ENCODE peak calls at places on chromosomes 5 and 9, in five cellular contexts. One of them, this sample, is unnamed.

GRCh38 chr9:24832307-24832706 is 286.6 kb upstream of the IZUMO3 start:
- DNase-seq in right atrium auricular region: no peak
- DNase-seq in A549: peak
- DNase-seq in brain microvascular endothelial cell: no peak
- DNase-seq in fibroblast of the aortic adventitia: no peak
- DNase-seq in this sample: no peak

GRCh38 chr5:111676496-111676895 is 80.5 kb downstream of the NREP start:
- DNase-seq in right atrium auricular region: no peak
- DNase-seq in A549: no peak
- DNase-seq in brain microvascular endothelial cell: no peak
- DNase-seq in fibroblast of the aortic adventitia: peak
- DNase-seq in this sample: peak

GRCh38 chr5:10757043-10757442 is 4.0 kb downstream of the DAP start:
- DNase-seq in brain microvascular endothelial cell: no peak
- DNase-seq in fibroblast of the aortic adventitia: peak
- DNase-seq in right atrium auricular region: no peak
- DNase-seq in A549: no peak
- DNase-seq in this sample: no peak

GRCh38 chr5:14038341-14038959 is 94.0 kb upstream of the DNAH5 start:
- DNase-seq in brain microvascular endothelial cell: peak
- DNase-seq in fibroblast of the aortic adventitia: peak
- DNase-seq in A549: peak
- DNase-seq in right atrium auricular region: no peak
- DNase-seq in this sample: no peak

GRCh38 chr5:149289307-149289706 is 17.6 kb downstream of the AFAP1L1 start:
- DNase-seq in A549: no peak
- DNase-seq in right atrium auricular region: no peak
- DNase-seq in brain microvascular endothelial cell: no peak
- DNase-seq in fibroblast of the aortic adventitia: no peak
- DNase-seq in this sample: no peak

GRCh38 chr5:24906689-24907088 is 261.9 kb upstream of the CDH10 start:
- DNase-seq in right atrium auricular region: no peak
- DNase-seq in A549: no peak
- DNase-seq in fibroblast of the aortic adventitia: no peak
- DNase-seq in brain microvascular endothelial cell: no peak
- DNase-seq in this sample: no peak

GRCh38 chr5:83219495-83219894 is 142.1 kb downstream of the XRCC4 start:
- DNase-seq in brain microvascular endothelial cell: no peak
- DNase-seq in A549: no peak
- DNase-seq in right atrium auricular region: no peak
- DNase-seq in fibroblast of the aortic adventitia: no peak
- DNase-seq in this sample: no peak

GRCh38 chr5:88474574-88474973 is 205.9 kb upstream of the TMEM161B start:
- DNase-seq in right atrium auricular region: no peak
- DNase-seq in fibroblast of the aortic adventitia: no peak
- DNase-seq in A549: no peak
- DNase-seq in brain microvascular endothelial cell: no peak
- DNase-seq in this sample: no peak

GRCh38 chr9:113454914-113455761 is 8.4 kb upstream of the RGS3 start:
- DNase-seq in brain microvascular endothelial cell: peak
- DNase-seq in right atrium auricular region: peak
- DNase-seq in fibroblast of the aortic adventitia: peak
- DNase-seq in A549: peak
- DNase-seq in this sample: peak

GRCh38 chr5:79297661-79298060 is 61.7 kb downstream of the JMY start:
- DNase-seq in A549: no peak
- DNase-seq in fibroblast of the aortic adventitia: peak
- DNase-seq in brain microvascular endothelial cell: no peak
- DNase-seq in right atrium auricular region: no peak
- DNase-seq in this sample: peak

GRCh38 chr5:160357861-160358411 is 12.5 kb downstream of the C1QTNF2 start:
- DNase-seq in A549: no peak
- DNase-seq in brain microvascular endothelial cell: no peak
- DNase-seq in right atrium auricular region: no peak
- DNase-seq in fibroblast of the aortic adventitia: peak
- DNase-seq in this sample: no peak

GRCh38 chr5:31196309-31196708 is 2.8 kb downstream of the CDH6 start:
- DNase-seq in brain microvascular endothelial cell: peak
- DNase-seq in A549: peak
- DNase-seq in fibroblast of the aortic adventitia: peak
- DNase-seq in right atrium auricular region: no peak
- DNase-seq in this sample: peak

GRCh38 chr9:5388026-5388806 is 48.5 kb upstream of the RLN1 start:
- DNase-seq in brain microvascular endothelial cell: peak
- DNase-seq in fibroblast of the aortic adventitia: no peak
- DNase-seq in A549: no peak
- DNase-seq in right atrium auricular region: no peak
- DNase-seq in this sample: no peak

GRCh38 chr9:127832248-127832647 is 22.2 kb downstream of the ENG start:
- DNase-seq in right atrium auricular region: no peak
- DNase-seq in fibroblast of the aortic adventitia: no peak
- DNase-seq in A549: no peak
- DNase-seq in brain microvascular endothelial cell: no peak
- DNase-seq in this sample: no peak

GRCh38 chr5:155728146-155728856 is 598.7 kb upstream of the SGCD start:
- DNase-seq in A549: peak
- DNase-seq in right atrium auricular region: no peak
- DNase-seq in brain microvascular endothelial cell: peak
- DNase-seq in fibroblast of the aortic adventitia: no peak
- DNase-seq in this sample: peak

GRCh38 chr9:33130501-33130900 is 36.6 kb downstream of the B4GALT1 start:
- DNase-seq in brain microvascular endothelial cell: peak
- DNase-seq in fibroblast of the aortic adventitia: peak
- DNase-seq in right atrium auricular region: no peak
- DNase-seq in A549: no peak
- DNase-seq in this sample: no peak

GRCh38 chr5:173839117-173839713 is 48.9 kb upstream of the CPEB4 start:
- DNase-seq in right atrium auricular region: no peak
- DNase-seq in fibroblast of the aortic adventitia: no peak
- DNase-seq in A549: no peak
- DNase-seq in brain microvascular endothelial cell: no peak
- DNase-seq in this sample: no peak

GRCh38 chr9:135939351-135940265 is 21.6 kb downstream of the UBAC1 start:
- DNase-seq in A549: no peak
- DNase-seq in fibroblast of the aortic adventitia: no peak
- DNase-seq in brain microvascular endothelial cell: no peak
- DNase-seq in right atrium auricular region: no peak
- DNase-seq in this sample: no peak

GRCh38 chr5:159412284-159413046 is 82.2 kb upstream of the IL12B start:
- DNase-seq in A549: no peak
- DNase-seq in fibroblast of the aortic adventitia: no peak
- DNase-seq in brain microvascular endothelial cell: no peak
- DNase-seq in right atrium auricular region: no peak
- DNase-seq in this sample: no peak

GRCh38 chr5:175123542-175123941 is 320.4 kb downstream of the DRD1 start:
- DNase-seq in fibroblast of the aortic adventitia: no peak
- DNase-seq in brain microvascular endothelial cell: no peak
- DNase-seq in A549: no peak
- DNase-seq in right atrium auricular region: no peak
- DNase-seq in this sample: no peak

GRCh38 chr5:109688647-109688998 is 1.1 kb upstream of the MAN2A1 start:
- DNase-seq in right atrium auricular region: no peak
- DNase-seq in brain microvascular endothelial cell: no peak
- DNase-seq in A549: no peak
- DNase-seq in fibroblast of the aortic adventitia: no peak
- DNase-seq in this sample: no peak

GRCh38 chr5:179403426-179404147 is 58.3 kb upstream of the ADAMTS2 start:
- DNase-seq in A549: no peak
- DNase-seq in brain microvascular endothelial cell: no peak
- DNase-seq in right atrium auricular region: no peak
- DNase-seq in fibroblast of the aortic adventitia: no peak
- DNase-seq in this sample: no peak

GRCh38 chr9:131418143-131419028 is 24.5 kb downstream of the PRRC2B start:
- DNase-seq in A549: no peak
- DNase-seq in brain microvascular endothelial cell: no peak
- DNase-seq in fibroblast of the aortic adventitia: no peak
- DNase-seq in right atrium auricular region: no peak
- DNase-seq in this sample: no peak

GRCh38 chr5:105506692-105507277 is 1944.2 kb upstream of the NUDT12 start:
- DNase-seq in fibroblast of the aortic adventitia: no peak
- DNase-seq in A549: peak
- DNase-seq in brain microvascular endothelial cell: peak
- DNase-seq in right atrium auricular region: no peak
- DNase-seq in this sample: no peak

GRCh38 chr9:37037137-37037743 is 3.2 kb upstream of the PAX5 start:
- DNase-seq in right atrium auricular region: no peak
- DNase-seq in fibroblast of the aortic adventitia: no peak
- DNase-seq in A549: no peak
- DNase-seq in brain microvascular endothelial cell: no peak
- DNase-seq in this sample: no peak

GRCh38 chr5:176704355-176704754 is 57.1 kb downstream of the TSPAN17 start:
- DNase-seq in right atrium auricular region: no peak
- DNase-seq in brain microvascular endothelial cell: no peak
- DNase-seq in A549: no peak
- DNase-seq in fibroblast of the aortic adventitia: no peak
- DNase-seq in this sample: no peak

GRCh38 chr9:14221558-14221957 is 92.4 kb downstream of the NFIB start:
- DNase-seq in right atrium auricular region: no peak
- DNase-seq in fibroblast of the aortic adventitia: peak
- DNase-seq in A549: peak
- DNase-seq in brain microvascular endothelial cell: peak
- DNase-seq in this sample: peak

GRCh38 chr9:127955294-127956015 is 17.8 kb upstream of the DPM2 start:
- DNase-seq in brain microvascular endothelial cell: no peak
- DNase-seq in A549: peak
- DNase-seq in fibroblast of the aortic adventitia: no peak
- DNase-seq in right atrium auricular region: no peak
- DNase-seq in this sample: no peak

GRCh38 chr9:304519-305185 is 90.0 kb downstream of the DOCK8 start:
- DNase-seq in right atrium auricular region: no peak
- DNase-seq in A549: no peak
- DNase-seq in fibroblast of the aortic adventitia: no peak
- DNase-seq in brain microvascular endothelial cell: peak
- DNase-seq in this sample: no peak

GRCh38 chr5:32392039-32392438 is 52.5 kb downstream of the ZFR start:
- DNase-seq in A549: no peak
- DNase-seq in brain microvascular endothelial cell: no peak
- DNase-seq in fibroblast of the aortic adventitia: no peak
- DNase-seq in right atrium auricular region: no peak
- DNase-seq in this sample: no peak

GRCh38 chr5:167489202-167489601 is 802.2 kb upstream of the WWC1 start:
- DNase-seq in fibroblast of the aortic adventitia: no peak
- DNase-seq in A549: no peak
- DNase-seq in right atrium auricular region: no peak
- DNase-seq in brain microvascular endothelial cell: peak
- DNase-seq in this sample: no peak

GRCh38 chr5:94538260-94538659 is 80.1 kb downstream of the KIAA0825 start:
- DNase-seq in brain microvascular endothelial cell: no peak
- DNase-seq in A549: no peak
- DNase-seq in fibroblast of the aortic adventitia: no peak
- DNase-seq in right atrium auricular region: no peak
- DNase-seq in this sample: no peak

GRCh38 chr9:21995652-21996275 is 1.2 kb downstream of the CDKN2B-AS1 start:
- DNase-seq in right atrium auricular region: peak
- DNase-seq in A549: no peak
- DNase-seq in brain microvascular endothelial cell: no peak
- DNase-seq in fibroblast of the aortic adventitia: no peak
- DNase-seq in this sample: no peak
- H3K4me3 ChIP-seq in right atrium auricular region: peak
- H3K4me3 ChIP-seq in A549: no peak
- H3K4me3 ChIP-seq in brain microvascular endothelial cell: peak
- H3K4me3 ChIP-seq in fibroblast of the aortic adventitia: peak
- H3K4me3 ChIP-seq in this sample: peak

DNA sequence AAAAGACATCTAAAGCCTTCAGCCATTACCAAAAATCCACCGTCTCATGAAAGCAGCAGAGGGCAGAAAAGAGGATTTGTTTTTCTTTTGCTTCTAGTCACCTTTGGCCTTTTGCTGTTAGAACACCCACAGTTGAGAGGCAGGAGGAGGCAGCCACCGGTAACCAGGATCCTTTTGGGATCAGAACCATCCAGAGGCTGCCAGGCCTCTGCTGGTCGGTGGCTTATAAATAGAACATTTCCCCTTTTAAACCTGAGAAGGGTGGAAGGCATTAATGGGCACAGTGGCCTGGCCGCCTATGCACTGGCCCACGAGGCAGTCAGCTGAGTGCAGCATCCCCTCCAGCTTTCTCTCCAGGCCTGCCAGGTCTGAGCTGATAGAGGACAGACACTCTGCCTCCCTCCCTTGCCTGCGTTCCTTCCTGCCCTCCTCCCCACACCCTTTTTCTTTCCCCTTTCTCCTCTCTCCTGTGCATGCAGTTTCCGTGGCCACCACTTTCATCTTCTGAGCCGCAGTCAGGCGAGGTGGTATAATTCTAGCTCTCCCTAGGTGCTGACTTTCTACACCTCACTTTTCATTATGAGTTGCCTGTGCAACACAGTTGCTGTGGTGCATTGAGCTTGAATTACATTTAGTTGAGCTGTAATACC is 253.4 kb downstream of the ARHGAP26 start:
- DNase-seq in right atrium auricular region: no peak
- DNase-seq in fibroblast of the aortic adventitia: peak
- DNase-seq in brain microvascular endothelial cell: no peak
- DNase-seq in A549: no peak
- DNase-seq in this sample: no peak
- TF ChIP-seq CTCF in right atrium auricular region: peak
- TF ChIP-seq CTCF in fibroblast of the aortic adventitia: no peak
- TF ChIP-seq CTCF in brain microvascular endothelial cell: no peak
- TF ChIP-seq CTCF in A549: no peak
- TF ChIP-seq CTCF in this sample: no peak

DNA sequence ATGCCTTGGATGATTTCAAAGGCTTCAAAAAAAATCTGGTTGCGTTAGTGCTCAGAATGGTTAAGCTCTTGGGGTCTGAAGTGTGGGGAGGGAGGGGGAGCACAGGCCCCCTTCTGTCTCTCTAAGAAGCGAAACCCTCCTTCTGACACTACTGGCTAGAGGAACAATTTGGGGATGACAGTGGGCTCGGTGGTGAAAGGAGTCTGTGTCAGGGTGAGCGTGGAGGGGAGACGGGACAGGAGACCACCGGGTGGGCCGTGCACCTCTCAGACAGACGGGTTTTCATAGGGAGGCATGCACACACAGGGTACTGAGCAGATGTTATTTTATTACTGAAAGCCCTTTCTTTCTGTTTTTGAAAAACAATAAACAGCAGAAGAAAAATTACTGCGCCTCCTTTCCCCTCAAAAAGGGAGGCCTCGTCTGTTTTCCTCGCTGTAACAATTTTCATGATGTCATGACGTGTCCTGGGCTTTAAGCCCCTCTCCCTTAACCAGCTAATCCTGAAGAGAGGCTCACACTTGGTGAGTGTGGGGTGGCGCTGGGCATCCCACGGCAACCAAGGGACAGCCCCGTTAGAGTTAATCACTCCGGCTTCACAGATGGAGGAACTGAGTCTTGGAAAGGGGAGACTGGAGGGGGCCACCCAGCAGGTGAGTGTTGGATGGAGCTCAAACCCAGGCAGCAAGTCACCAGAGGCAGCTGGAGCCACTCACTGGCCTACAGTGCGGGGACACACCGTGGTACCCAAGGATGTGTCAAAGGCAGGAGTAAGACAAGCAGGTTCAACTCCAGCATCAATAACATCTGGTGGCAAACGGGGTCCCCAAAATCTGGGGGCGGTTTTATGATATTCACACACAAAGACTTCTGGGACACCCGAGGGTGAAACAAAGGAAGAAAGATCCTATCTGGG is 53.4 kb downstream of the PTCH1 start:
- DNase-seq in A549: no peak
- DNase-seq in fibroblast of the aortic adventitia: no peak
- DNase-seq in right atrium auricular region: no peak
- DNase-seq in brain microvascular endothelial cell: no peak
- DNase-seq in this sample: no peak
- H3K4me3 ChIP-seq in A549: no peak
- H3K4me3 ChIP-seq in fibroblast of the aortic adventitia: peak
- H3K4me3 ChIP-seq in right atrium auricular region: peak
- H3K4me3 ChIP-seq in brain microvascular endothelial cell: peak
- H3K4me3 ChIP-seq in this sample: peak

GRCh38 chr5:350355-350754 is 28.8 kb downstream of the AHRR start:
- DNase-seq in fibroblast of the aortic adventitia: no peak
- DNase-seq in A549: peak
- DNase-seq in right atrium auricular region: peak
- DNase-seq in brain microvascular endothelial cell: no peak
- DNase-seq in this sample: no peak
- TF ChIP-seq CTCF in fibroblast of the aortic adventitia: no peak
- TF ChIP-seq CTCF in A549: no peak
- TF ChIP-seq CTCF in right atrium auricular region: no peak
- TF ChIP-seq CTCF in brain microvascular endothelial cell: peak
- TF ChIP-seq CTCF in this sample: no peak

This sample was measured in astrocyte of the cerebellum.